ENCODE peak calls at places on chromosomes 7 and 10, in five cellular contexts. N is ovary; Q is psoas muscle; I is CD4-positive, alpha-beta T cell; F is brain microvascular endothelial cell. W is an unnamed sample.
A peak's percentile ranks its signal among the peaks of the same experiment; 100 is the strongest.

GRCh38 chr10:4344544-4344994 is 481.4 kb upstream of the AKR1E2 start:
- DNase-seq in I (no peak), N (no peak), F (peak; percentile 100), Q (peak; percentile 73), W (peak; percentile 100)

GRCh38 chr7:54773472-54774399 is 14.7 kb upstream of the SEC61G start:
- DNase-seq in N (peak; percentile 88), Q (peak; percentile 78), F (peak; percentile 69), I (peak; percentile 47), W (peak; percentile 84)

GRCh38 chr10:75049316-75050285 is 61.9 kb upstream of the SAMD8 start:
- DNase-seq in I (no peak), N (no peak), Q (no peak), F (no peak), W (no peak)

GRCh38 chr7:133076142-133076541 is 5.7 kb downstream of the CHCHD3 start:
- DNase-seq in F (no peak), N (no peak), I (no peak), Q (no peak), W (no peak)

GRCh38 chr10:118118751-118119150 is 72.0 kb upstream of the RAB11FIP2 start:
- DNase-seq in I (no peak), F (no peak), N (no peak), Q (no peak), W (no peak)

GRCh38 chr7:152492952-152493351 is 57.1 kb upstream of the KMT2C start:
- DNase-seq in F (no peak), Q (no peak), N (no peak), I (no peak), W (no peak)

GRCh38 chr10:131494451-131494850 is 182.9 kb upstream of the TCERG1L start:
- DNase-seq in N (no peak), F (no peak), I (no peak), Q (no peak), W (no peak)

GRCh38 chr10:22710139-22710745 is 4.1 kb downstream of the PIP4K2A start:
- DNase-seq in Q (no peak), I (no peak), N (no peak), F (no peak), W (no peak)

GRCh38 chr10:57218382-57218781 is 857.3 kb upstream of the ZWINT start:
- DNase-seq in I (no peak), F (no peak), Q (no peak), N (no peak), W (no peak)

GRCh38 chr10:94439275-94439861 is 37.0 kb downstream of the TBC1D12 start:
- DNase-seq in F (no peak), I (no peak), N (no peak), Q (no peak), W (peak; percentile 7)
- TF ChIP-seq CTCF in F (peak; percentile 25), I (no peak), N (no peak), Q (no peak), W (no peak)

GRCh38 chr7:140638311-140638791 is 2.3 kb downstream of the DENND2A start:
- DNase-seq in I (no peak), F (peak; percentile 35), N (peak; percentile 37), Q (peak; percentile 45), W (peak; percentile 76)
- TF ChIP-seq CTCF in I (no peak), F (peak; percentile 52), N (no peak), Q (no peak), W (peak; percentile 50)

GRCh38 chr7:117937726-117938483 is 64.7 kb upstream of the CTTNBP2 start:
- DNase-seq in F (no peak), N (no peak), Q (no peak), I (no peak), W (no peak)
- TF ChIP-seq CTCF in F (no peak), N (no peak), Q (no peak), I (no peak), W (no peak)

GRCh38 chr10:70660722-70661121 is 11.6 kb upstream of the ADAMTS14 start:
- DNase-seq in F (no peak), I (no peak), Q (no peak), N (no peak), W (no peak)
- TF ChIP-seq CTCF in F (no peak), I (no peak), Q (no peak), N (no peak), W (no peak)

DNA sequence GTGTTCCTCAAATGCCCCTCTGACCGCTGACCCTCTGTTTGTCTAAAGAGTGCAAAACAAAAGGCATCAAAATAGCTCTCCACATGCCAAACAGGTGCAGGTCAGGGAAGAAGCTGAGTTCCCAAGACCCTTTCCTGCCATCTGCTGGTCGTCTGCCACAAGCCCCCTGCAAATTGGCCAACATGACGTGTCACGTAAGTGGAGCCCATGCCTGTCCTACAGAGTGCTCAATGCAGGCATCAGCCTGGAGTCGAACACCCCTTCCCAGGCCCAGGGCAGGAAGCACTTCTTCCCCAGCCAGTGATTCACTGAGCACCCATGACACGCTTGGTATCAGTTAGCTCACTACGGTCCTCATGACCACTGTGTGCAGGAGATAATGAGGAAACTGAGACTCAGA is 14.1 kb downstream of the TMEM72 start:
- DNase-seq in Q (no peak), F (peak; percentile 27), N (no peak), I (no peak), W (no peak)
- TF ChIP-seq CTCF in Q (no peak), F (peak; percentile 57), N (no peak), I (no peak), W (peak; percentile 31)

DNA sequence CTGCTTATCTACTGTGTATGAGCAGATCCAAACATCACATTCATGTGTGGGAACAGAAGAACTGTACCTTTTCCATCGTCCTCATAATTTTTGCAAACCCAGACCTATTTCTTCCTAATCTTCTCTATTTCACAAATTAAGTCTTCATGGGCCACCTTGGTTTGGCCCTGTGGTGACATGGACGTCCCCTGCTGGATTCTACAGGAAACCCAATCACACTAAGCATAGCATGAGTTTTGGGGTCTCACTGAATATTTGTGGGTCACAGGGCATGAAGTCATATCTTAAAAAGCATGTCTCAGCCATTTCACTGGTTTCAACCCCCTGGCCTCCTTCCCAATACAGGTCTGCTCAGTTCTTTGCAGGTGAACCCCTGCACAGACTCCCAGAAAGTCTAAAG is 35.8 kb upstream of the CDCA7L start:
- DNase-seq in N (no peak), F (no peak), I (no peak), Q (no peak), W (no peak)
- TF ChIP-seq CTCF in N (no peak), F (no peak), I (no peak), Q (no peak), W (no peak)

GRCh38 chr10:51389415-51390342 is 309.7 kb downstream of the CSTF2T start:
- DNase-seq in N (no peak), F (peak; percentile 91), Q (peak; percentile 18), I (no peak), W (peak; percentile 98)
- TF ChIP-seq CTCF in N (no peak), F (peak; percentile 85), Q (peak; percentile 67), I (peak; percentile 43), W (peak; percentile 79)

GRCh38 chr7:16889305-16889704 is 7.5 kb upstream of the AGR3 start:
- DNase-seq in I (no peak), N (no peak), F (no peak), Q (no peak), W (no peak)

GRCh38 chr7:16889851-16890443 is 8.2 kb upstream of the AGR3 start:
- DNase-seq in F (no peak), N (no peak), I (no peak), Q (no peak), W (no peak)

GRCh38 chr7:16891874-16892620 is 10.3 kb upstream of the AGR3 start:
- DNase-seq in N (no peak), Q (no peak), F (no peak), I (no peak), W (no peak)

DNA sequence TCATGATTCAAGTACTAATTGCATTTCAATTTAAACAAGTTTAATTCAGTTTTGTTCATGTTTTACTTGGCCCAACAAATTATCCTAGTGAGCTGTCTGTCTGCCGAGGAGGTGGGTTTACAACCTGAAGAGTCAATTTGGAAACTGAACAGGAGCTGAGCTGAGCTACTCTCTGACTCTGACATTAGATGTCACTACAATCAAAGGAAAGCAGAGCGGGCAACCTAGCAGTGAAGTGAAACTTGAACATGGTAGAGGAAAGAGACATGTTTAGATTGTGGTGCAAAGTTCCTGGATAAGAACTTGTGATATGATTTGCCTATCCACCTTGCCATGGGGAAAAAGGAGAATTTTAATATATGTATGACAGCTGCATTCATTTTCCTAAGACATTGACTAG is 9.6 kb upstream of the AGR3 start:
- DNase-seq in Q (no peak), I (no peak), F (peak; percentile 47), N (no peak), W (peak; percentile 71)
- TF ChIP-seq CTCF in Q (peak; percentile 40), I (no peak), F (peak; percentile 70), N (no peak), W (peak; percentile 69)

DNA sequence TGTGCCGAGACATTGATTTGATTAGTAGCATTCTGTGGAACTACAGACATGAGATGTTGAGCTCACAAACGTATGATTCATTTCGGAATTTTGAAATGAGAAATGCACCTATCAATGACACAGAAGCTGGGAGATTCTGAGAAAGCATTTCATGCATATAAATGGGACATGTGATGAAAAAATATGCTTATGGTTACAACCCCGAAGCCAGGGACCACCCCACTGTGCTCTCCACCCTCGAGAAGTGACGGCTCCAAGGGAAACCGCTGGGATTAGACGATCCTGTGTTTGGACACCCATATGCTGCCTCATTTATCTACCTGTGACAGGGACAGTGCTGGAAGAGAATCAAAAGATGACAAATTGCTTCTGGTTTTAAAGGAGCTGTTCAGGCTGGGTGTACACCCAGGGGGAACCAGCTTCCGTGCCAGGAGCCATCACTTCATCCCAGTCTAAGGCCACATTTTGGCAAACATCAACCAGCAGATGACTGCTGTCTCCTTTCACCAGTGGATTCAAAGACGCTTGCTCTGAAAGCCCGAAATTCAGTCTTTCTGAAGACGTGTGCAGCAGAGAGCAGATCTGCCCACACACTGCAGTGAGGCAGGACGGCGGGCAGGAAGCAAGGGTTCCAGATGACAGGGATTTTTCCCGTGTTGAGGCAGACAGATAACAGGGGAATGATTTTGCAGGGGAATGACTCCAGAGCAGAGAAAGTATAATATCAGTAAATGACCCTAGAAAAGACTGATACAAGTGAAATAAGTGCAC is 109.8 kb downstream of the ATXN7L1 start:
- DNase-seq in I (no peak), Q (no peak), F (no peak), N (no peak), W (no peak)
- TF ChIP-seq CTCF in I (no peak), Q (no peak), F (no peak), N (no peak), W (no peak)